ENCODE peak calls at places on chromosome 3, in six cellular contexts. O, K, F, T, X and U are unnamed samples.

GRCh38 chr3:111619833-111620232 is 24.7 kb upstream of the ZBED2 start:
- DNase-seq in O (no peak), K (no peak), F (no peak), T (no peak), X (no peak), U (no peak)

GRCh38 chr3:4596596-4596995 is 103.4 kb downstream of the ITPR1 start:
- DNase-seq in O (no peak), K (no peak), F (no peak), T (no peak), X (peak; percentile 44), U (no peak)

GRCh38 chr3:127800508-127800907 is 21.8 kb downstream of the MGLL start:
- DNase-seq in O (no peak), K (no peak), F (no peak), T (peak; percentile 71), X (no peak), U (no peak)

GRCh38 chr3:106208979-106209378 is 340.2 kb upstream of the CBLB start:
- DNase-seq in O (no peak), K (no peak), F (no peak), T (no peak), X (no peak), U (no peak)

GRCh38 chr3:119350114-119350513 is 55.9 kb downstream of the ARHGAP31 start:
- DNase-seq in O (peak; percentile 41), K (no peak), F (no peak), T (no peak), X (no peak), U (no peak)

GRCh38 chr3:158961911-158962310 is 160.1 kb downstream of the MFSD1 start:
- DNase-seq in O (no peak), K (no peak), F (no peak), T (no peak), X (no peak), U (no peak)

GRCh38 chr3:187841552-187841951 is 96.3 kb upstream of the BCL6 start:
- DNase-seq in O (no peak), K (no peak), F (no peak), T (no peak), X (no peak), U (no peak)

GRCh38 chr3:138890555-138891187 is 55.9 kb upstream of the PIK3CB start:
- DNase-seq in O (no peak), K (peak; percentile 57), F (no peak), T (peak; percentile 90), X (no peak), U (no peak)

GRCh38 chr3:190038050-190038631 is 82.6 kb downstream of the P3H2 start:
- DNase-seq in O (no peak), K (no peak), F (no peak), T (no peak), X (peak; percentile 16), U (no peak)

GRCh38 chr3:76824658-76825310 is 215.1 kb upstream of the ROBO2 start:
- DNase-seq in O (no peak), K (no peak), F (no peak), T (no peak), X (no peak), U (no peak)

GRCh38 chr3:156416846-156417581 is 137.9 kb downstream of the SSR3 start:
- DNase-seq in O (no peak), K (no peak), F (no peak), T (no peak), X (peak; percentile 49), U (no peak)
- TF ChIP-seq GABPA in O (no peak), K (no peak), F (no peak), T (no peak), X (no peak), U (no peak)

GRCh38 chr3:149655826-149656599 is 1.8 kb downstream of the WWTR1 start:
- DNase-seq in O (no peak), K (no peak), F (no peak), T (no peak), X (no peak), U (no peak)

GRCh38 chr3:149654188-149654601 is 3.6 kb downstream of the WWTR1 start:
- DNase-seq in O (no peak), K (no peak), F (no peak), T (no peak), X (no peak), U (no peak)

GRCh38 chr3:149650828-149651227 is 7.0 kb downstream of the WWTR1 start:
- DNase-seq in O (no peak), K (no peak), F (no peak), T (no peak), X (no peak), U (no peak)

GRCh38 chr3:149653136-149653535 is 4.7 kb downstream of the WWTR1 start:
- DNase-seq in O (no peak), K (no peak), F (no peak), T (no peak), X (no peak), U (no peak)

GRCh38 chr3:149653564-149653963 is 4.3 kb downstream of the WWTR1 start:
- DNase-seq in O (no peak), K (no peak), F (peak; percentile 52), T (no peak), X (no peak), U (no peak)
- H3K27ac ChIP-seq in O (no peak overlapping the region), K (no peak overlapping the region), F (peak overlapping the region; percentile 63), T (no peak overlapping the region), X (no peak overlapping the region), U (no peak overlapping the region)

GRCh38 chr3:70096376-70097055 is 97.0 kb downstream of the SAMMSON start:
- DNase-seq in O (no peak), K (peak; percentile 58), F (no peak), T (no peak), X (no peak), U (no peak)
- TF ChIP-seq GABPA in O (no peak), K (no peak), F (no peak), T (no peak), X (no peak), U (no peak)

GRCh38 chr3:57077630-57078365 is 17.3 kb downstream of the SPATA12 start:
- DNase-seq in O (no peak), K (no peak), F (peak; percentile 70), T (no peak), X (no peak), U (no peak)
- H3K27ac ChIP-seq in O (no peak overlapping the region), K (no peak overlapping the region), F (peak overlapping the region; percentile 62), T (no peak overlapping the region), X (no peak overlapping the region), U (no peak overlapping the region)

DNA sequence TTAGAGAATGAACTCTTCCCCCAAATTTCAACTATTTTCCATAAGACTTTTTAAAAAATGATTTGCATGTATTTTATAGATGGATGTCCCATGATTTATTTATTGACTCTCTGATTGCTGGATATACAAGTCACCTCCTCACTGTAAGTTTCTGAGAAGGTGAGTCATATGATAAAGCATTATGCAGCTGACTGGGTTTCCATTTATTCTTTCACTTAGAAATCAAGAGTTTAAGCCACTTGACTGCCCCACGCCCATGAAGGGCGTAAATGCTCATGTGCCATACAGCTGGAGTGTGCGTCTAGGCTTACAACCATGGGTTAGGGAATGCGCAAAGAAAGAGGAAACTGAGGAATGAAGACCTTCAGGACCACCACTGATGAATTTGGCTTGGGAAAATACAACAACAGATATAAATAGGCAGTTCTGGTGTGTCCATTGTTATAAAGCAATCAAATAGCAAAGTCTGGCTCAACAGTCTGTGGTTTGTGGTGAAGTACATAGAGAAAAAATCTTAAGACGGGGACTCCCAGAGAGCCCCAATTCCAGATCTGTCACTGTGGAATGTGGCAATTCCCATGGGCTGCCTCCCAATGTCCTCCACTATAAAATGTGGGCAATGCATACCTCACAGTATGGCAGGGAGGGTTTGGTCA is 20.3 kb downstream of the SLCO2A1 start:
- DNase-seq in O (no peak), K (no peak), F (no peak), T (no peak), X (no peak), U (no peak)
- TF ChIP-seq GABPA in O (no peak), K (no peak), F (no peak), T (no peak), X (no peak), U (no peak)

DNA sequence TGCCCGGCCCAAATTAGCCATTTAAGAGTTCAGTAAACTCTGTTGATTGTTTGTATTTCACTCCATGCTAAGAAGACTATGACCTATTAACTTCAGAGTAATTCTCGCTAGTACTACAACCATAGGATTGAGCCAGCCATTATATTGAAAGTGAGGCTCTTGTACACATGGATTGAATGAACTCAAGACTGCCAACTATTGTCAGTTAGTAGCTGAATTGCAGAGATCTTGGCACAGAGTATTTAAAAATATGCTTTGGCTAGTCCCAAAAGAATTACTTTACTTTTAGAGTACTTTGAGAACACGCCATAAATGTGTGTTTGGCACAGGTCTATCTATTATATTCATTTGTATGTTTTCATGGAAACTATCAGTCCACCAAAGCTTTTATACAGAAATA is 226.7 kb upstream of the DCBLD2 start:
- DNase-seq in O (no peak), K (no peak), F (no peak), T (no peak), X (no peak), U (no peak)
- H3K27ac ChIP-seq in O (no peak overlapping the region), K (no peak overlapping the region), F (no peak overlapping the region), T (no peak overlapping the region), X (no peak overlapping the region), U (no peak overlapping the region)

GRCh38 chr3:43161684-43162512 is 56.0 kb upstream of the POMGNT2 start:
- DNase-seq in O (no peak), K (no peak), F (peak; percentile 24), T (no peak), X (peak; percentile 47), U (no peak)
- TF ChIP-seq GABPA in O (no peak), K (no peak), F (no peak), T (no peak), X (no peak), U (no peak)

GRCh38 chr3:31291818-31292217 is 240.9 kb upstream of the STT3B start:
- DNase-seq in O (no peak), K (no peak), F (peak; percentile 86), T (no peak), X (no peak), U (no peak)

GRCh38 chr3:31288224-31288623 is 244.5 kb upstream of the STT3B start:
- DNase-seq in O (no peak), K (no peak), F (no peak), T (no peak), X (no peak), U (no peak)

GRCh38 chr3:31289592-31289991 is 243.1 kb upstream of the STT3B start:
- DNase-seq in O (no peak), K (no peak), F (no peak), T (no peak), X (no peak), U (no peak)

GRCh38 chr3:31288641-31289100 is 244.1 kb upstream of the STT3B start:
- DNase-seq in O (peak; percentile 10), K (no peak), F (peak; percentile 97), T (no peak), X (no peak), U (no peak)

GRCh38 chr3:31290046-31290445 is 242.7 kb upstream of the STT3B start:
- DNase-seq in O (no peak), K (no peak), F (no peak), T (no peak), X (no peak), U (no peak)
- H3K27ac ChIP-seq in O (no peak overlapping the region), K (no peak overlapping the region), F (peak overlapping the region; percentile 75), T (no peak overlapping the region), X (no peak overlapping the region), U (no peak overlapping the region)